ENCODE peak calls at places on chromosomes 3 and 15, in eight cellular contexts. Z, A, I, T, L, R, S and N are unnamed samples.

GRCh38 chr3:159765860-159766294 is 222.8 kb upstream of the IL12A start:
- DNase-seq in T (no peak), Z (no peak), L (no peak), A (no peak), I (no peak), R (no peak), S (no peak), N (no peak)

GRCh38 chr3:193928354-193929209 is 207.4 kb upstream of the HES1 start:
- DNase-seq in S (no peak), A (no peak), R (no peak), L (no peak), Z (no peak), T (no peak), I (no peak), N (no peak)

GRCh38 chr3:38713121-38713520 is 63.6 kb upstream of the SCN5A start:
- DNase-seq in T (no peak), S (no peak), I (no peak), Z (no peak), L (no peak), R (no peak), A (no peak), N (no peak)

GRCh38 chr3:53337167-53337940 is 10.0 kb downstream of the DCP1A start:
- DNase-seq in A (no peak), I (no peak), T (no peak), Z (no peak), L (no peak), R (no peak), S (no peak), N (no peak)

GRCh38 chr3:114361391-114361790 is 67.6 kb downstream of the TIGIT start:
- DNase-seq in Z (no peak), S (no peak), T (no peak), R (no peak), I (no peak), L (no peak), A (no peak), N (no peak)

GRCh38 chr3:66593978-66594377 is 93.2 kb upstream of the LRIG1 start:
- DNase-seq in L (peak), S (no peak), I (no peak), R (no peak), T (no peak), A (no peak), Z (peak), N (no peak)

GRCh38 chr15:59686389-59686788 is 2.7 kb downstream of the BNIP2 start:
- DNase-seq in A (peak), I (no peak), Z (no peak), T (no peak), L (no peak), S (no peak), R (peak), N (no peak)

GRCh38 chr15:68606332-68606731 is 27.5 kb downstream of the CORO2B start:
- DNase-seq in R (no peak), I (no peak), A (no peak), L (no peak), Z (no peak), S (no peak), T (no peak), N (no peak)

GRCh38 chr3:48467473-48468267 is 21.1 kb downstream of the ATRIP start:
- DNase-seq in S (no peak), Z (no peak), I (no peak), A (no peak), R (no peak), L (no peak), T (no peak), N (no peak)

GRCh38 chr15:73382131-73382530 is 13.4 kb upstream of the HCN4 start:
- DNase-seq in R (no peak), L (no peak), A (no peak), T (no peak), S (no peak), I (no peak), Z (no peak), N (no peak)

GRCh38 chr3:134766290-134766689 is 28.8 kb upstream of the EPHB1 start:
- DNase-seq in R (no peak), Z (no peak), S (no peak), T (no peak), L (no peak), A (no peak), I (no peak), N (no peak)

GRCh38 chr3:126982125-126982521 is 792 bp upstream of the PLXNA1 start:
- DNase-seq in T (no peak), S (peak), Z (no peak), I (no peak), A (peak), R (peak), L (no peak), N (no peak)

GRCh38 chr15:35505152-35505551 is 40.8 kb downstream of the DPH6 start:
- DNase-seq in T (no peak), I (no peak), L (no peak), S (no peak), R (no peak), A (no peak), Z (no peak), N (no peak)

GRCh38 chr15:83014205-83014653 is 2.8 kb upstream of the C15orf40 start:
- DNase-seq in T (no peak), L (no peak), R (no peak), A (no peak), S (no peak), Z (no peak), I (no peak), N (no peak)

GRCh38 chr3:127072971-127073851 is 90.3 kb downstream of the PLXNA1 start:
- DNase-seq in R (no peak), Z (no peak), A (no peak), I (no peak), S (no peak), T (no peak), L (no peak), N (no peak)

GRCh38 chr3:119834754-119835365 is 53.0 kb downstream of the NR1I2 start:
- DNase-seq in Z (no peak), S (no peak), L (no peak), T (no peak), R (no peak), I (no peak), A (no peak), N (no peak)

GRCh38 chr3:10157015-10157414 is 7.7 kb upstream of the IRAK2 start:
- DNase-seq in S (no peak), Z (no peak), I (no peak), R (no peak), L (no peak), A (no peak), T (no peak), N (no peak)

GRCh38 chr15:70799667-70800450 is 36.5 kb upstream of the UACA start:
- DNase-seq in R (no peak), S (no peak), T (peak), A (no peak), L (peak), Z (peak), I (no peak), N (no peak)

GRCh38 chr3:58234516-58234931 is 3.1 kb upstream of the ABHD6 start:
- DNase-seq in R (no peak), I (no peak), S (no peak), A (no peak), T (no peak), L (no peak), Z (no peak), N (no peak)

GRCh38 chr15:85010472-85011209 is 29.0 kb downstream of the PDE8A start:
- DNase-seq in L (no peak), I (no peak), R (no peak), S (no peak), T (no peak), Z (no peak), A (no peak), N (peak)

GRCh38 chr3:103968751-103969150 is 1398.0 kb upstream of the ALCAM start:
- DNase-seq in R (no peak), I (no peak), Z (no peak), A (no peak), L (no peak), S (no peak), T (no peak), N (no peak)

GRCh38 chr3:182730675-182731042 is 62.6 kb upstream of the ATP11B start:
- DNase-seq in T (no peak), R (no peak), A (no peak), L (no peak), S (no peak), I (no peak), Z (no peak), N (no peak)

GRCh38 chr15:75723847-75724660 is 11.4 kb upstream of the CSPG4 start:
- DNase-seq in L (peak), T (peak), I (peak), A (peak), R (peak), S (no peak), Z (peak), N (peak)

GRCh38 chr3:171028025-171028778 is 1.7 kb upstream of the SLC2A2 start:
- DNase-seq in A (no peak), S (no peak), R (no peak), T (peak), I (no peak), L (peak), Z (peak), N (peak)

GRCh38 chr3:150733936-150734794 is 28.8 kb downstream of the SIAH2 start:
- DNase-seq in S (no peak), R (no peak), I (no peak), L (no peak), T (no peak), Z (no peak), A (no peak), N (no peak)

GRCh38 chr3:190019840-190020239 is 100.9 kb downstream of the P3H2 start:
- DNase-seq in T (no peak), S (no peak), Z (no peak), L (no peak), I (no peak), A (no peak), R (no peak), N (no peak)

GRCh38 chr3:156151824-156152428 is 31.5 kb downstream of the KCNAB1 start:
- DNase-seq in I (peak), T (peak), Z (no peak), L (no peak), S (no peak), R (no peak), A (peak), N (peak)

GRCh38 chr3:23085256-23085655 is 117.9 kb upstream of the UBE2E2 start:
- DNase-seq in R (no peak), S (no peak), I (no peak), Z (peak), A (no peak), L (no peak), T (no peak), N (no peak)

GRCh38 chr3:157142315-157142714 is 17.6 kb downstream of the CCNL1 start:
- DNase-seq in L (no peak), S (no peak), T (peak), I (no peak), R (no peak), A (no peak), Z (no peak), N (no peak)

GRCh38 chr3:58683001-58683845 is 16.6 kb upstream of the FAM3D start:
- DNase-seq in S (no peak), L (no peak), T (no peak), R (no peak), Z (no peak), A (peak), I (no peak), N (no peak)

GRCh38 chr15:52567886-52568568 is 803 bp downstream of the ARPP19 start:
- DNase-seq in L (no peak), R (peak), T (peak), S (no peak), I (no peak), Z (peak), A (peak), N (no peak)

GRCh38 chr3:65193531-65193930 is 505.7 kb upstream of the ADAMTS9 start:
- DNase-seq in L (no peak), R (no peak), T (no peak), A (no peak), Z (no peak), I (no peak), S (no peak), N (no peak)

GRCh38 chr3:170759511-170760173 is 110.4 kb downstream of the RPL22L1 start:
- DNase-seq in T (no peak), R (no peak), L (no peak), Z (no peak), I (no peak), A (no peak), S (no peak), N (no peak)

GRCh38 chr15:95176794-95177577 is 945.6 kb downstream of the MCTP2 start:
- DNase-seq in R (no peak), Z (no peak), S (no peak), L (no peak), A (no peak), I (no peak), T (no peak), N (peak)

GRCh38 chr3:29183346-29184087 is 97.4 kb upstream of the RBMS3 start:
- DNase-seq in T (no peak), S (no peak), R (no peak), A (no peak), Z (no peak), I (no peak), L (no peak), N (no peak)

GRCh38 chr15:88912500-88912921 is 668 bp downstream of the MFGE8 start:
- DNase-seq in I (peak), S (no peak), T (peak), L (no peak), A (peak), R (no peak), Z (no peak), N (peak)

GRCh38 chr15:72340366-72340765 is 20.4 kb upstream of the CELF6 start:
- DNase-seq in L (no peak), Z (no peak), I (no peak), R (no peak), T (no peak), A (no peak), S (no peak), N (no peak)

GRCh38 chr15:29428925-29429573 is 159.4 kb upstream of the NSMCE3 start:
- DNase-seq in L (no peak), A (no peak), R (no peak), S (no peak), Z (no peak), I (no peak), T (no peak), N (no peak)

GRCh38 chr3:169760479-169760878 is 4.4 kb downstream of the TERC start:
- DNase-seq in A (no peak), L (no peak), I (no peak), Z (no peak), S (no peak), R (no peak), T (no peak), N (no peak)

GRCh38 chr15:56496635-56497034 is 31.7 kb upstream of the MNS1 start:
- DNase-seq in A (peak), R (no peak), S (no peak), L (peak), Z (peak), T (no peak), I (no peak), N (peak)

GRCh38 chr3:14490255-14490654 is 49.9 kb downstream of the GRIP2 start:
- DNase-seq in R (no peak), Z (no peak), A (no peak), L (no peak), I (no peak), T (no peak), S (no peak), N (no peak)

GRCh38 chr3:14490831-14491230 is 49.3 kb downstream of the GRIP2 start:
- DNase-seq in A (no peak), L (no peak), I (no peak), R (no peak), Z (no peak), S (no peak), T (no peak), N (no peak)

GRCh38 chr3:14488286-14489036 is 51.7 kb downstream of the GRIP2 start:
- DNase-seq in A (no peak), T (no peak), S (no peak), L (no peak), R (no peak), Z (no peak), I (no peak), N (no peak)

GRCh38 chr3:14487821-14488220 is 52.3 kb downstream of the GRIP2 start:
- DNase-seq in T (no peak), L (no peak), Z (no peak), A (no peak), R (no peak), I (no peak), S (no peak), N (no peak)

GRCh38 chr3:14489641-14490040 is 50.5 kb downstream of the GRIP2 start:
- DNase-seq in T (no peak), S (no peak), Z (no peak), A (no peak), R (no peak), L (no peak), I (no peak), N (no peak)
- TF ChIP-seq CTCF in T (no peak), S (no peak), Z (no peak), A (no peak), R (no peak), L (no peak), I (no peak), N (no peak)

DNA sequence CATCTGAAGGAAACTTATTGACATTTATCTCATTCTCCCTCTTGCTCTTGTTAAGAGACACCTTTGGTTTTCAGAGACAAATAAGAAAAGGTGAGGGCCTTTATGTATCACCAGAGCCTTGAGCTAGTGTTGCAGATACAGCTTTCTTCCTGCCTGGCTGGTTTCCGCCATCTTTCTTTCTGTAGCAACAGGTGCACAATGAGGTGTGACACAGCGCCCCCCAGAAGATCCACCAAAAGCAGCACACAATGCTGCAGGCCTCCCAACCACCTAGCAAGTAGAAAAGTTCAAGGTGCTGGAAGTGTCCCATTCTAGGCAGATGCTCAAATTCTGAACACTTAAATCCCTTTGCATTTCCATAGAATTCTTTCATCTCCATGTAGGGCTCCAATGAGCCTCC is 106.6 kb downstream of the FOXP1 start:
- DNase-seq in R (no peak), L (no peak), T (no peak), I (no peak), S (no peak), Z (no peak), A (no peak), N (no peak)
- TF ChIP-seq CTCF in R (no peak), L (no peak), T (no peak), I (no peak), S (no peak), Z (no peak), A (no peak), N (no peak)

DNA sequence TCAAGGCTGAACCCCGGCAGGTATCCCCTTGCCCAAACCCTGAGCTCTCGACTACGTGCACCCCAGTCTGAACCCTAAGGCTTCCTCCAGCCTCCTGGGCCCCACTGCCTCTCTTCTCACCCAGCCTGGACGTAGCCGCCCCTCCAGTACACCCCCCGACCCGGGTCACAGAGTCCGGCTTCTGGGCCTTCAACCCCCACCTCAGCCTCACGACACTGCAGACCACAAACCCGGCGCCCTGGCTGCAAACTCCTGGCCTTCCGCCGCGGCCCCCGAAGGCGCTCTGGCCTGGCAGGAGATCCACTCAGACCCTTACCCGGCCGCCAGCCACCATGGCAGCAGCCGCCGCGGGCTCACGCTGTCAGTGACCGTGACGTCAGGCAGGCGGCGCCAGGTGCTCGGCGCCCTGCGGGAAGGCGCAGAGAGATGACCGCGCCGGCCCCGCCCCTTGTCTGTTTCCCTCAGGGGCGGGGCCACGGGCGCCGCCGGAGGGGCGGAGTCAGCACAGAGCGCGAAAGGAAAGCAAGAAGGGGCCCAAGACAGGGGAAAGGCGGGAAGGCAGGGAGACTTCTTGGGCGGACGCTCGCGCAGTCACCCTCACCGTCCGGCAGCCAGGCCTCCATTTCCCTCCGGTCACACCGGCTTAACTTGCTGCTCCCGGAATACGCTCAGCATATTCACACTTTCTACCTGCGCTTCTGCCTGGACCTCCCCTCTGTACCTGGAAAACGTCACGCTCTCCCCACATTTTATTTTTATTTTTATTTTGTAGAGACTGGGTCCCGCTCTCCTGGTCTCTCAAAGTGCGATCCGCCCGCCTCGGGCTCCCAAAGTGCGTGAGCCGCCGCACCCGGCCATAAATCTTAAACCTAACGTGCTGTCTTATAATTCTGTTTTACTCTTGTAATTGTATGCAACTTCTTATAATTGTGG is at the start of gene RMDN3:
- DNase-seq in T (peak), A (peak), R (peak), I (peak), Z (peak), L (no peak), S (peak), N (peak)
- TF ChIP-seq CTCF in T (no peak), A (no peak), R (no peak), I (no peak), Z (no peak), L (no peak), S (no peak), N (no peak)

GRCh38 chr3:116614795-116615362 is 94.7 kb upstream of the TUSC7 start:
- DNase-seq in R (no peak), A (no peak), S (no peak), L (no peak), I (no peak), Z (no peak), T (no peak), N (peak)
- TF ChIP-seq CTCF in R (peak), A (no peak), S (no peak), L (no peak), I (peak), Z (no peak), T (peak), N (peak)

GRCh38 chr15:40702077-40702476 is 7.1 kb downstream of the RAD51 start:
- DNase-seq in A (peak), I (no peak), T (no peak), L (no peak), R (no peak), Z (no peak), S (no peak), N (no peak)
- TF ChIP-seq CTCF in A (peak), I (peak), T (peak), L (no peak), R (peak), Z (peak), S (no peak), N (peak)

GRCh38 chr3:74891312-74891711 is 276.9 kb upstream of the CNTN3 start:
- DNase-seq in R (no peak), S (no peak), Z (no peak), L (no peak), T (no peak), A (no peak), I (no peak), N (no peak)

DNA sequence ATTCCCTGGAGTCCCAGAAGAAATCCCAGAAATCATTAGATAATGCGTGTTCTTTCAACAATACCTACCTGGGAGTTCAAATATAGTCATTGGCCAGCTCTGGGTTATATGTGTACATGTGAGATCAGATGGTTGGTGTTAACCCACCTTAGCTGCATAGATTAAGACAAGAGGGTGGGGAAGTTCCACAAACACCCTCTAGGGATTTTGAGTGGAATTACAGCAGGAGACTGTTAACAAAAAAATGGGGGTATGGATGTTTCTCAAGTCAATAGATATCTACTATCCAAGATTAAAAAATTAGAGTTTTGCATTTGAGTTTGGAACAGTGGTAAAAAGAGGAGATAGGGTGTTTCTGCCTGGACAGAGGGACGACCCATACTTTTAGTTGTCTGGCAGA is 282.5 kb upstream of the CNTN3 start:
- DNase-seq in R (no peak), Z (no peak), L (no peak), T (no peak), S (no peak), A (no peak), I (no peak), N (peak)
- TF ChIP-seq CTCF in R (no peak), Z (peak), L (peak), T (peak), S (no peak), A (no peak), I (peak), N (peak)